ENCODE peak calls at places on chromosome 16, in seven cellular contexts. One of them, this sample, is unnamed.

GRCh38 chr16:88290850-88291830 is 91.6 kb upstream of the ZNF469 start:
- DNase-seq in mucosa of descending colon: no peak
- DNase-seq in NCI-H1048: no peak
- DNase-seq in effector CD4-positive, alpha-beta T cell: no peak
- DNase-seq in NCI-H460: no peak
- DNase-seq in aorta: peak; percentile 46
- DNase-seq in NCI-H1694: no peak
- DNase-seq in this sample: no peak

GRCh38 chr16:799948-800833 is at the start of gene GNG13:
- DNase-seq in NCI-H460: no peak
- DNase-seq in effector CD4-positive, alpha-beta T cell: no peak
- DNase-seq in mucosa of descending colon: no peak
- DNase-seq in aorta: no peak
- DNase-seq in NCI-H1694: no peak
- DNase-seq in NCI-H1048: no peak
- DNase-seq in this sample: no peak

GRCh38 chr16:56338566-56339318 is 86.6 kb downstream of the AMFR start:
- DNase-seq in mucosa of descending colon: no peak
- DNase-seq in NCI-H1048: no peak
- DNase-seq in effector CD4-positive, alpha-beta T cell: no peak
- DNase-seq in NCI-H1694: no peak
- DNase-seq in aorta: no peak
- DNase-seq in NCI-H460: no peak
- DNase-seq in this sample: no peak

GRCh38 chr16:57689772-57690558 is 4.6 kb upstream of the DRC7 start:
- DNase-seq in NCI-H460: no peak
- DNase-seq in NCI-H1048: no peak
- DNase-seq in NCI-H1694: no peak
- DNase-seq in mucosa of descending colon: no peak
- DNase-seq in aorta: no peak
- DNase-seq in effector CD4-positive, alpha-beta T cell: peak; percentile 7
- DNase-seq in this sample: no peak

GRCh38 chr16:12303649-12304048 is 327.1 kb downstream of the SNX29 start:
- DNase-seq in mucosa of descending colon: no peak
- DNase-seq in NCI-H1048: no peak
- DNase-seq in aorta: no peak
- DNase-seq in NCI-H460: no peak
- DNase-seq in NCI-H1694: no peak
- DNase-seq in effector CD4-positive, alpha-beta T cell: no peak
- DNase-seq in this sample: no peak

GRCh38 chr16:61829631-61830030 is 206.6 kb downstream of the CDH8 start:
- DNase-seq in NCI-H1694: no peak
- DNase-seq in NCI-H460: no peak
- DNase-seq in mucosa of descending colon: no peak
- DNase-seq in aorta: no peak
- DNase-seq in NCI-H1048: no peak
- DNase-seq in effector CD4-positive, alpha-beta T cell: no peak
- DNase-seq in this sample: no peak

GRCh38 chr16:85490971-85491771 is 122.0 kb upstream of the GSE1 start:
- DNase-seq in aorta: no peak
- DNase-seq in NCI-H460: peak; percentile 18
- DNase-seq in NCI-H1694: no peak
- DNase-seq in effector CD4-positive, alpha-beta T cell: no peak
- DNase-seq in mucosa of descending colon: peak; percentile 75
- DNase-seq in NCI-H1048: no peak
- DNase-seq in this sample: no peak

GRCh38 chr16:29819506-29819905 is 756 bp upstream of the MVP start:
- DNase-seq in effector CD4-positive, alpha-beta T cell: no peak
- DNase-seq in NCI-H1694: no peak
- DNase-seq in NCI-H1048: no peak
- DNase-seq in mucosa of descending colon: peak; percentile 62
- DNase-seq in NCI-H460: no peak
- DNase-seq in aorta: no peak
- DNase-seq in this sample: no peak

This sample was measured in suprapubic skin.